ENCODE peak calls at places on chromosome 22, in four cellular contexts. Y is GM12878, H is GM12891, L is K562. Z is an unnamed sample.

GRCh38 chr22:46502346-46502745 is 35.1 kb downstream of the CELSR1 start:
- DNase-seq in Y (no peak), H (no peak), L (no peak), Z (no peak)

GRCh38 chr22:41668971-41669911 is 19.4 kb downstream of the SNU13 start:
- DNase-seq in Y (no peak), H (no peak), L (no peak), Z (no peak)

GRCh38 chr22:38609371-38609770 is 39.4 kb upstream of the DMC1 start:
- DNase-seq in Y (no peak), H (no peak), L (no peak), Z (no peak)

GRCh38 chr22:42268852-42269406 is 1.5 kb downstream of the TCF20 start:
- DNase-seq in Y (no peak), H (no peak), L (no peak), Z (no peak)

GRCh38 chr22:45231293-45231692 is 9.4 kb downstream of the KIAA0930 start:
- DNase-seq in Y (no peak), H (no peak), L (no peak), Z (no peak)

GRCh38 chr22:46807458-46807857 is 45.0 kb downstream of the TBC1D22A start:
- DNase-seq in Y (no peak), H (no peak), L (no peak), Z (no peak)

GRCh38 chr22:45211848-45212247 is 28.8 kb downstream of the KIAA0930 start:
- DNase-seq in Y (no peak), H (no peak), L (no peak), Z (no peak)

GRCh38 chr22:26466196-26466595 is 17.4 kb downstream of the HPS4 start:
- DNase-seq in Y (no peak), H (no peak), L (no peak), Z (no peak)

GRCh38 chr22:45769569-45770210 is 98.1 kb downstream of the ATXN10 start:
- DNase-seq in Y (no peak), H (no peak), L (no peak), Z (no peak)

GRCh38 chr22:36439481-36440271 is 41.8 kb downstream of the TXN2 start:
- DNase-seq in Y (no peak), H (no peak), L (peak; percentile 63), Z (no peak)

GRCh38 chr22:49957826-49958461 is 2.6 kb upstream of the PIM3 start:
- DNase-seq in Y (no peak), H (no peak), L (no peak), Z (no peak)

GRCh38 chr22:24947383-24947782 is 889 bp upstream of the LHFPL7 start:
- DNase-seq in Y (no peak), H (no peak), L (no peak), Z (no peak)

GRCh38 chr22:20573830-20574615 is 66.6 kb downstream of the MED15 start:
- DNase-seq in Y (no peak), H (no peak), L (no peak), Z (no peak)

GRCh38 chr22:46602025-46602424 is 18.2 kb upstream of the GRAMD4 start:
- DNase-seq in Y (no peak), H (no peak), L (no peak), Z (peak; percentile 97)

GRCh38 chr22:39028281-39028680 is 7.4 kb downstream of the APOBEC3D start:
- DNase-seq in Y (no peak), H (no peak), L (no peak), Z (no peak)

GRCh38 chr22:36151006-36151595 is 9.5 kb downstream of the APOL3 start:
- DNase-seq in Y (no peak), H (no peak), L (no peak), Z (no peak)

GRCh38 chr22:20439928-20440575 is 2.4 kb upstream of the SCARF2 start:
- DNase-seq in Y (no peak), H (no peak), L (no peak), Z (no peak)

GRCh38 chr22:45785458-45785857 is 113.8 kb downstream of the ATXN10 start:
- DNase-seq in Y (no peak), H (no peak), L (no peak), Z (no peak)

GRCh38 chr22:24540470-24540869 is 14.5 kb downstream of the GUCD1 start:
- DNase-seq in Y (no peak), H (no peak), L (no peak), Z (no peak)

GRCh38 chr22:33579448-33580093 is 340.7 kb downstream of the LARGE1 start:
- DNase-seq in Y (no peak), H (peak; percentile 12), L (peak; percentile 41), Z (peak; percentile 42)

GRCh38 chr22:35219012-35219411 is 38.3 kb upstream of the HMGXB4 start:
- DNase-seq in Y (no peak), H (no peak), L (peak; percentile 49), Z (no peak)

GRCh38 chr22:29499852-29500251 is 19.8 kb downstream of the NEFH start:
- DNase-seq in Y (no peak), H (no peak), L (no peak), Z (no peak)

GRCh38 chr22:20401376-20402020 is 7.5 kb downstream of the ZNF74 start:
- DNase-seq in Y (no peak), H (no peak), L (peak; percentile 38), Z (no peak)

GRCh38 chr22:20463324-20464095 is 25.9 kb upstream of the SCARF2 start:
- DNase-seq in Y (no peak), H (no peak), L (no peak), Z (peak; percentile 75)

GRCh38 chr22:36702832-36703210 is 731 bp downstream of the CACNG2 start:
- DNase-seq in Y (no peak), H (no peak), L (no peak), Z (no peak)

GRCh38 chr22:19657252-19658056 is 56.8 kb upstream of the SEPTIN5 start:
- DNase-seq in Y (no peak), H (no peak), L (no peak), Z (no peak)

GRCh38 chr22:39178206-39179111 is 26.0 kb upstream of the CBX7 start:
- DNase-seq in Y (no peak), H (no peak), L (no peak), Z (no peak)

GRCh38 chr22:38981005-38981658 is 1.0 kb upstream of the APOBEC3B start:
- DNase-seq in Y (no peak), H (no peak), L (peak; percentile 59), Z (no peak)

DNA sequence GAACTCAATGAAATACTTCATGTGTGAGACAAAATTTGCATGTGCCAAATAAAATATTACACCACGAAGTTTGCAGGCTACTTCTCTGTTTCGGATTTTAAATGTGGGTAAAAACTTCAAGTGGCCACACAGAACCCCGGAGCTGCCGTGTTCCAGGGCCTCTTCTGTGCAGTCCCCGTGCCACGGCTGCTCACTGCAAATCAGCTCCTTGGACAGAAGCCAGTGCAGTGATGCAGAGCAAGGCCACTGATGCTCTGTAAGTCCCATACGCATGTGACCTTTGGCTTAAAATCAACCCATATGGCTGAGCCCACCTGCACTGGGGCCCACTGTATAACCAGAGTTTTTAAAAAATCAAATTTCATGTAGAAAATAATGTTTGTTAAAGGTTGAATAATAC is 1309.4 kb downstream of the TBC1D22A start:
- DNase-seq in Y (peak; percentile 39), H (no peak), L (no peak), Z (no peak)
- TF ChIP-seq SPI1 in Y (no peak), H (no peak), L (no peak), Z (no peak)

GRCh38 chr22:31049815-31050420 is 31.2 kb upstream of the SMTN start:
- DNase-seq in Y (no peak), H (no peak), L (no peak), Z (no peak)
- TF ChIP-seq SPI1 in Y (no peak), H (no peak), L (no peak), Z (no peak)

DNA sequence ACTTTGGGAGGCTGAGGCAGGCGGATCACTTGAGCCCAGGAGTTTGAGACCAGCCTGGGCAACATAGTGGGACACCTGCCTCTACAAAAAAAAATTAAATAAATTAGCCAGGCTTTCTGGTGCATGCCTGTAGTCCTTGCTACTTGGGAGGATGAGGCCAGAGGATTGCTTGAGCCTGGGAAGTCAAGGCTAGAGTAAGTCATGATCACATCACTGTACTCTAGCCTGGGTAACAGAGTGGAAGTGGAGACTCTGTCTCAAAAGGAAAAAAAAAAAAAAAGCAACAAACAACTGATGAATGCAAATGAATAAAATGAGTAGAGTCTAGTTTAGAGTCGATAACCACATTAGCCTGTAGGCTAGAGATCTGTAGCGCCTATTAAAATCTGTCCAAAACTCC is 3.9 kb upstream of the BCL2L13 start:
- DNase-seq in Y (no peak), H (no peak), L (no peak), Z (no peak)
- TF ChIP-seq SPI1 in Y (no peak), H (no peak), L (no peak), Z (no peak)

GRCh38 chr22:23181763-23182288 is 1.5 kb downstream of the BCR start:
- DNase-seq in Y (no peak), H (no peak), L (peak; percentile 80), Z (no peak)
- TF ChIP-seq SPI1 in Y (no peak), H (no peak), L (no peak), Z (no peak)

Z was measured in HL-60.